ENCODE peak calls at places on chromosomes 2 and 18, in ten cellular contexts. S is CD8-positive, alpha-beta memory T cell; Y is neural progenitor cell; W is adrenal gland; T is right cardiac atrium; D is hepatocyte; F is GM12878; G is OCI-LY7; E is naive thymus-derived CD4-positive, alpha-beta T cell; J is cardiac muscle cell. B is an unnamed sample.

GRCh38 chr2:8518986-8519669 is 162.7 kb upstream of the ID2 start:
- DNase-seq in S (no peak), Y (no peak), W (no peak), T (no peak), D (no peak), F (no peak), G (no peak), E (no peak), J (no peak), B (no peak)

GRCh38 chr2:39506215-39506614 is 69.1 kb upstream of the MAP4K3 start:
- DNase-seq in S (no peak), Y (no peak), W (no peak), T (no peak), D (no peak), F (no peak), G (no peak), E (no peak), J (no peak), B (no peak)

GRCh38 chr2:220198911-220199310 is 571.5 kb downstream of the SLC4A3 start:
- DNase-seq in S (no peak), Y (no peak), W (no peak), T (peak; percentile 42), D (no peak), F (no peak), G (no peak), E (no peak), J (peak; percentile 87), B (no peak)

GRCh38 chr2:112627060-112628040 is 18.4 kb upstream of the SLC20A1 start:
- DNase-seq in S (no peak), Y (no peak), W (no peak), T (peak; percentile 78), D (peak; percentile 77), F (no peak), G (no peak), E (no peak), J (peak; percentile 98), B (no peak)

GRCh38 chr2:233093721-233094120 is 33.6 kb downstream of the INPP5D start:
- DNase-seq in S (peak; percentile 34), Y (no peak), W (no peak), T (no peak), D (no peak), F (no peak), G (no peak), E (no peak), J (no peak), B (no peak)

GRCh38 chr2:188326669-188327301 is 35.1 kb downstream of the GULP1 start:
- DNase-seq in S (no peak), Y (no peak), W (no peak), T (no peak), D (peak; percentile 73), F (no peak), G (no peak), E (no peak), J (peak; percentile 69), B (no peak)

GRCh38 chr2:190571666-190572065 is 37.1 kb upstream of the NEMP2 start:
- DNase-seq in S (no peak), Y (no peak), W (no peak), T (no peak), D (no peak), F (no peak), G (no peak), E (no peak), J (peak; percentile 18), B (no peak)

GRCh38 chr18:25229858-25230257 is 122.1 kb downstream of the ZNF521 start:
- DNase-seq in S (no peak), Y (no peak), W (no peak), T (no peak), D (no peak), F (no peak), G (no peak), E (no peak), J (peak; percentile 26), B (no peak)

DNA sequence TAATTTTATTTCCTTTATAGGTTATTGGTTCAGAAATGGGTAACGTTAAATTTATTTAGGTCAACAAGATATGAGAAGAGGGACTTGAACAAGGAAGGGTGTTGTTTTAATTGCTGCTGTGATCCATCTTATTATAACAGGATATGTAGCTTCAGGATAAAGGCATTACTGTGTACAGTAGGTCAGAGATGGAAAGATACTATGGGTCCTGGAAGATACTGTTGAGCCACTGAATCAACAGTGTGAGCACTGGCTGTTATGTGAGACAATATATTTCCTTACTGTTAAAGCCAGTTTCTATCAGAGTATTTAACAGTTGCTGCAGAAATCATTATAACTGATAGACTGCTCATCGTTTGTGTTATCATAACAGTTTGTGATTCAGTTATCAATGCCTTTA is 414.7 kb downstream of the THSD7B start:
- DNase-seq in S (no peak), Y (no peak), W (no peak), T (no peak), D (no peak), F (no peak), G (no peak), E (no peak), J (no peak), B (no peak)
- H3K4me3 ChIP-seq in S (no peak overlapping the region), Y (no peak overlapping the region), W (no peak overlapping the region), T (no peak overlapping the region), D (no peak overlapping the region), F (no peak overlapping the region), G (no peak overlapping the region), E (no peak overlapping the region), J (no peak overlapping the region), B (no peak overlapping the region)

GRCh38 chr18:44767807-44768206 is 87.1 kb downstream of the SETBP1 start:
- DNase-seq in S (no peak), Y (no peak), W (no peak), T (no peak), D (no peak), F (no peak), G (no peak), E (no peak), J (no peak), B (no peak)
- H3K4me1 ChIP-seq in S (no peaks in the 10 kb centered on the region), Y (peaks cover 6% of the 10 kb centered on the region), W (peaks cover 8% of the 10 kb centered on the region), T (peaks cover 11% of the 10 kb centered on the region), D (peaks cover 17% of the 10 kb centered on the region), F (no peaks in the 10 kb centered on the region), G (no peaks in the 10 kb centered on the region), E (no peaks in the 10 kb centered on the region), J (peaks cover 12% of the 10 kb centered on the region), B (no peaks in the 10 kb centered on the region)

GRCh38 chr18:63147010-63147409 is 172.6 kb downstream of the BCL2 start:
- DNase-seq in S (no peak), Y (no peak), W (no peak), T (no peak), D (no peak), F (no peak), G (no peak), E (no peak), J (no peak), B (no peak)

GRCh38 chr18:63147973-63148372 is 171.6 kb downstream of the BCL2 start:
- DNase-seq in S (no peak), Y (no peak), W (no peak), T (no peak), D (no peak), F (no peak), G (no peak), E (no peak), J (peak; percentile 9), B (no peak)

GRCh38 chr18:63148449-63149199 is 170.9 kb downstream of the BCL2 start:
- DNase-seq in S (no peak), Y (no peak), W (no peak), T (peak; percentile 79), D (no peak), F (no peak), G (no peak), E (no peak), J (peak; percentile 89), B (no peak)

GRCh38 chr18:63144748-63145147 is 174.8 kb downstream of the BCL2 start:
- DNase-seq in S (no peak), Y (no peak), W (no peak), T (no peak), D (no peak), F (no peak), G (no peak), E (no peak), J (peak; percentile 13), B (no peak)

DNA sequence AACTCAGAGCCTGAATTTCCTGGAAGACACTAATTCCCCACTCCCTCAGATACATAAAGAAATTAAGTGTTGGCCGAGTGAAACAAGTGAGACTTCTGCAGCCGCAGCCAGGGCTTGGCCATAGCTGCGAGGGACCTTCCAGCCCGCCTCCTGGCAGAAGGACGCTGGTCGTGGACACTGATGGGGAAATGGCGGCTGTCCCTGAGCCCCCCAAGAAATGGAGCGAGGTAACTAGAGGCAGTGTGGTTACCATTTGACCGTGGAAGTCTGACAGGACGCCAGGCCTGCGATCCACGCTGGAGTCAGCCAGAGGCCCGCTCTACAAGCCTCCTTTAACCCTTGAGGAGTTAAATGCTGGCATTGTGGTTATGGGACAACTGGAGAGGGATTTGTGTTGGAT is 173.4 kb downstream of the BCL2 start:
- DNase-seq in S (no peak), Y (no peak), W (no peak), T (peak; percentile 71), D (no peak), F (no peak), G (no peak), E (no peak), J (no peak), B (no peak)
- H3K27ac ChIP-seq in S (no peak overlapping the region), Y (no peak overlapping the region), W (no peak overlapping the region), T (no peak overlapping the region), D (no peak overlapping the region), F (no peak overlapping the region), G (no peak overlapping the region), E (no peak overlapping the region), J (no peak overlapping the region), B (no peak overlapping the region)

GRCh38 chr2:96489261-96489660 is 15.9 kb downstream of the NEURL3 start:
- DNase-seq in S (no peak), Y (no peak), W (no peak), T (no peak), D (no peak), F (no peak), G (no peak), E (no peak), J (no peak), B (no peak)

GRCh38 chr2:96489673-96490072 is 15.5 kb downstream of the NEURL3 start:
- DNase-seq in S (no peak), Y (no peak), W (no peak), T (no peak), D (no peak), F (no peak), G (no peak), E (no peak), J (no peak), B (no peak)

GRCh38 chr2:96484096-96484495 is 21.1 kb downstream of the NEURL3 start:
- DNase-seq in S (no peak), Y (no peak), W (no peak), T (no peak), D (no peak), F (no peak), G (no peak), E (no peak), J (no peak), B (no peak)

GRCh38 chr2:96485751-96486643 is 19.2 kb downstream of the NEURL3 start:
- DNase-seq in S (peak; percentile 84), Y (no peak), W (peak; percentile 69), T (peak; percentile 84), D (peak; percentile 66), F (peak; percentile 97), G (peak; percentile 5), E (peak; percentile 69), J (peak; percentile 86), B (peak; percentile 60)

DNA sequence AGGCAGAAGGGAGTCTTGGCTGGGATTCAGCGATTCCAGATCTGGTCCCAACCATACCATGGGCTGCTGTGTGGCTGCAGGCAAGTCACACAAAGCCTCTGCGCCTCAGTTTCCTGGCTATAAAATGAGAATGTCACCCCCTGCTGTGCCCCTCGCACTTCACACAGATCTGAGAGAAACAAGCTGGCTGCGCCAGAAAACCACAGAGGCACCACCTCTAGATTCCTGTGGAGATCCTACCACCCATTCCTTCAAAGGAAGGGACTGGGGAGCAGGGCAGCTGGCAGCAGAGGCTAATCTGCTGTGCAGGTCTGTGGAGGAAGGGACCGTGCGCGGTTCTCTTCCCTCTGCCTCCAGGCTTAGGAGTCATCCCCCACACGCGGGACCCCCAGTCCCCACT is 19.8 kb downstream of the NEURL3 start:
- DNase-seq in S (no peak), Y (no peak), W (no peak), T (no peak), D (no peak), F (no peak), G (no peak), E (no peak), J (no peak), B (no peak)
- H3K4me3 ChIP-seq in S (peak overlapping the region; percentile 63), Y (no peak overlapping the region), W (no peak overlapping the region), T (peak overlapping the region; percentile 46), D (no peak overlapping the region), F (peak overlapping the region; percentile 10), G (no peak overlapping the region), E (peak overlapping the region; percentile 71), J (no peak overlapping the region), B (peak overlapping the region; percentile 56)

B was measured in effector memory CD4-positive, alpha-beta T cell.